ENCODE peak calls at places on chromosomes 11 and 22, in eight cellular contexts. B is H1, I is stomach, L is esophagus squamous epithelium, W is sigmoid colon, V is transverse colon, C is A549, Y is endothelial cell of umbilical vein. K is an unnamed sample. For H3K9me3, the result is how much of the 10 kb centered on the place peaks cover.

GRCh38 chr11:64684357-64684756 is 38.6 kb downstream of the NRXN2 start:
- DNase-seq in B (no peak), I (no peak), L (no peak), W (no peak), V (no peak), C (no peak), Y (no peak), K (no peak)

GRCh38 chr11:118531597-118532084 is 649 bp downstream of the TMEM25 start:
- DNase-seq in B (no peak), I (no peak), L (no peak), W (no peak), V (no peak), C (no peak), Y (no peak), K (no peak)

GRCh38 chr11:73178681-73179080 is 36.6 kb upstream of the FCHSD2 start:
- DNase-seq in B (no peak), I (no peak), L (no peak), W (peak), V (no peak), C (no peak), Y (no peak), K (peak)

GRCh38 chr11:61647529-61647928 is 32.7 kb upstream of the DAGLA start:
- DNase-seq in B (no peak), I (no peak), L (no peak), W (no peak), V (no peak), C (no peak), Y (no peak), K (no peak)

GRCh38 chr11:86559311-86559945 is 113.0 kb downstream of the ME3 start:
- DNase-seq in B (no peak), I (no peak), L (no peak), W (peak), V (no peak), C (no peak), Y (peak), K (no peak)

GRCh38 chr11:119316729-119317591 is at the start of gene MCAM:
- DNase-seq in B (peak), I (no peak), L (no peak), W (peak), V (no peak), C (no peak), Y (peak), K (no peak)

GRCh38 chr11:69699213-69699612 is 4.6 kb downstream of the FGF19 start:
- DNase-seq in B (no peak), I (no peak), L (no peak), W (peak), V (no peak), C (no peak), Y (no peak), K (peak)

GRCh38 chr11:99505319-99505718 is 484.6 kb downstream of the CNTN5 start:
- DNase-seq in B (no peak), I (no peak), L (no peak), W (no peak), V (no peak), C (no peak), Y (no peak), K (no peak)

GRCh38 chr11:65858354-65859133 is 564 bp upstream of the CFL1 start:
- DNase-seq in B (no peak), I (no peak), L (no peak), W (no peak), V (no peak), C (no peak), Y (no peak), K (peak)

GRCh38 chr11:93902921-93903320 is 52.5 kb upstream of the VSTM5 start:
- DNase-seq in B (no peak), I (no peak), L (no peak), W (no peak), V (no peak), C (no peak), Y (no peak), K (no peak)

GRCh38 chr11:15195454-15196200 is 80.9 kb downstream of the INSC start:
- DNase-seq in B (peak), I (no peak), L (no peak), W (no peak), V (no peak), C (peak), Y (no peak), K (no peak)

GRCh38 chr11:15836801-15837200 is 519.5 kb downstream of the SOX6 start:
- DNase-seq in B (no peak), I (no peak), L (no peak), W (no peak), V (no peak), C (no peak), Y (no peak), K (no peak)

GRCh38 chr22:49880281-49880680 is 26.6 kb downstream of the ZBED4 start:
- DNase-seq in B (no peak), I (no peak), L (no peak), W (no peak), V (peak), C (no peak), Y (peak), K (peak)

GRCh38 chr22:49882519-49883293 is 29.1 kb downstream of the ZBED4 start:
- DNase-seq in B (no peak), I (no peak), L (no peak), W (no peak), V (no peak), C (no peak), Y (no peak), K (no peak)

GRCh38 chr22:44023404-44024287 is 456 bp upstream of the PARVB start:
- DNase-seq in B (peak), I (peak), L (no peak), W (no peak), V (peak), C (peak), Y (peak), K (peak)

GRCh38 chr11:104964247-104964646 is 4.1 kb downstream of the CASP4 start:
- DNase-seq in B (no peak), I (no peak), L (no peak), W (no peak), V (no peak), C (no peak), Y (no peak), K (no peak)

GRCh38 chr11:45089845-45090499 is 56.5 kb upstream of the PRDM11 start:
- DNase-seq in B (no peak), I (no peak), L (no peak), W (no peak), V (no peak), C (peak), Y (no peak), K (no peak)

GRCh38 chr11:96073536-96073935 is 149.6 kb upstream of the MTMR2 start:
- DNase-seq in B (no peak), I (no peak), L (no peak), W (no peak), V (peak), C (no peak), Y (no peak), K (no peak)

GRCh38 chr22:43550024-43550620 is 138.3 kb downstream of the MPPED1 start:
- DNase-seq in B (peak), I (peak), L (no peak), W (peak), V (no peak), C (no peak), Y (no peak), K (no peak)

GRCh38 chr22:40855104-40855959 is 1.1 kb downstream of the ST13 start:
- DNase-seq in B (no peak), I (no peak), L (no peak), W (no peak), V (no peak), C (no peak), Y (no peak), K (no peak)

GRCh38 chr22:45600791-45601730 is 70.6 kb upstream of the ATXN10 start:
- DNase-seq in B (no peak), I (no peak), L (no peak), W (peak), V (no peak), C (no peak), Y (no peak), K (no peak)

GRCh38 chr22:50600541-50600940 is at the start of gene MAPK8IP2:
- DNase-seq in B (peak), I (no peak), L (no peak), W (no peak), V (no peak), C (no peak), Y (no peak), K (peak)

GRCh38 chr11:109808569-109808968 is 284.6 kb upstream of the ZC3H12C start:
- DNase-seq in B (no peak), I (no peak), L (no peak), W (no peak), V (no peak), C (no peak), Y (peak), K (no peak)

DNA sequence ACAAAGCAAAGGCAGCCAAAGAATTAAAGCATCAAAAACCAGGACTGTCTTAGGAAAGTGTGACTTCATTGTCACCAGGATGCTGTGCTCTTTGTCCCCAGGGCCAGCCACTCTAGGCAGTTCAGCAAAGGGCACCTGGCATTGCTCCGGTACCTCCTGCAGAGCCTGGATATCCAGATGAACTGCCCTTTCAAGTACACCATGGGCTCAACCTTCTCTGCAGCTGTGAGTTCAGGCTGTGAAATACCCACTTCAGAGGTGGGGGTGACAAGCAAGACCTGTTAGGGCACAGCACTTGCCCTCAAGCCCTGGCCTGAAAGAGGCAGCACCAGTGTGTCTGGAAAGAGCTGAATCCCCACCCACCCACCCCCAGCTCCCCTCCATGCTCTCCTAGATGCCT is 44.5 kb downstream of the KCNQ1OT1 start:
- DNase-seq in B (no peak), I (no peak), L (no peak), W (no peak), V (no peak), C (no peak), Y (no peak), K (no peak)
- H3K9me3 ChIP-seq in B (half or more), I (half or more), L (half or more), W (under half), V (under half), C (half or more), Y (under half), K (under half)

GRCh38 chr11:63547076-63547475 is 10.5 kb downstream of the PLAAT4 start:
- DNase-seq in B (no peak), I (no peak), L (no peak), W (no peak), V (no peak), C (no peak), Y (no peak), K (no peak)
- TF ChIP-seq POLR2A in B (no peak), I (no peak), L (no peak), W (no peak), V (no peak), C (no peak), Y (no peak), K (no peak)

DNA sequence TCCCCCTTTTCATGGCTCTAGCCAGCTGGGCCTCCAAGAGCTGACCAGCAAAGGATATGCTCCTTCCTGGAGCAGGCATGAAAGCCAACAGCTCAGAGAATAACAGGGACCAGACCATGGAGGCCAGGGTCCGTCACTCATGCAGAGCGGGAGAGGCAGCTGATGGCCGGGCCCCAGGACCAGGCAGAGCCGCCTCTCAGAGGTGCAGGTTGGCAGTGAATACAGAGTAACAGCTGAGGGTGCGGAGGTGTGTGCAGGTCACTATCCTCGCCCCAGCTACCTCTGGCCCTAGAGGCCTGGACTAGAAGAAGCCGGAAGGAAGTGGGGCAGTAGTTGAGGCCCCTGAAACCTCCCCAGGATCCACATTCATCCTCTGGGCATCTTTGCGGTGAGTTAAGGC is 1377.3 kb downstream of the TBC1D22A start:
- DNase-seq in B (no peak), I (no peak), L (no peak), W (no peak), V (no peak), C (no peak), Y (no peak), K (no peak)
- H3K9me3 ChIP-seq in B (under half), I (under half), L (under half), W (under half), V (under half), C (under half), Y (under half), K (under half)

GRCh38 chr11:11436715-11437313 is 83.8 kb upstream of the CSNK2A3 start:
- DNase-seq in B (no peak), I (no peak), L (no peak), W (no peak), V (no peak), C (no peak), Y (no peak), K (no peak)
- TF ChIP-seq POLR2A in B (no peak), I (no peak), L (no peak), W (no peak), V (no peak), C (no peak), Y (no peak), K (no peak)

K was measured in spleen.